ENCODE peak calls at places on chromosomes 12 and 14, in ten cellular contexts. H is H7, S is mesenchymal stem cell, L is IMR-90, W is aorta, J is cardiac muscle cell, C is right cardiac atrium, O is body of pancreas, E is GM23248, K is neuronal stem cell. Y is an unnamed sample.
A peak's percentile ranks its signal among the peaks of the same experiment; 100 is the strongest.

GRCh38 chr12:78951746-78952532 is 87.4 kb downstream of the SYT1 start:
- DNase-seq in H (no peak), S (peak; percentile 9), L (no peak), W (no peak), J (no peak), C (no peak), O (no peak), E (no peak), K (peak; percentile 9), Y (peak; percentile 15)

GRCh38 chr12:47370421-47370820 is 290.7 kb upstream of the AMIGO2 start:
- DNase-seq in H (no peak), S (no peak), L (no peak), W (no peak), J (no peak), C (no peak), O (no peak), E (no peak), K (no peak), Y (peak; percentile 42)

GRCh38 chr12:2101359-2101758 is 48.6 kb downstream of the CACNA1C start:
- DNase-seq in H (peak; percentile 53), S (no peak), L (no peak), W (no peak), J (no peak), C (no peak), O (no peak), E (no peak), K (no peak), Y (no peak)

GRCh38 chr12:14066021-14066420 is 84.6 kb upstream of the GRIN2B start:
- DNase-seq in H (no peak), S (no peak), L (no peak), W (no peak), J (no peak), C (no peak), O (no peak), E (no peak), K (no peak), Y (peak; percentile 85)

GRCh38 chr12:57461326-57461903 is 1.8 kb downstream of the GLI1 start:
- DNase-seq in H (peak; percentile 96), S (peak; percentile 72), L (peak; percentile 57), W (peak; percentile 85), J (peak; percentile 49), C (peak; percentile 91), O (no peak), E (peak; percentile 78), K (peak; percentile 65), Y (no peak)

GRCh38 chr14:51544426-51544825 is 107.3 kb upstream of the FRMD6 start:
- DNase-seq in H (no peak), S (no peak), L (peak; percentile 34), W (no peak), J (no peak), C (no peak), O (no peak), E (no peak), K (no peak), Y (no peak)

GRCh38 chr12:123761841-123762714 is at the start of gene DNAH10:
- DNase-seq in H (peak; percentile 95), S (peak; percentile 15), L (no peak), W (no peak), J (peak; percentile 29), C (peak; percentile 62), O (no peak), E (peak; percentile 52), K (peak; percentile 69), Y (no peak)

GRCh38 chr14:44339256-44339655 is 167.8 kb downstream of the FSCB start:
- DNase-seq in H (no peak), S (peak; percentile 10), L (peak; percentile 2), W (no peak), J (no peak), C (no peak), O (no peak), E (no peak), K (no peak), Y (peak; percentile 60)

GRCh38 chr12:1920971-1921370 is 2.5 kb upstream of the CACNA2D4 start:
- DNase-seq in H (peak; percentile 51), S (no peak), L (no peak), W (peak; percentile 75), J (no peak), C (peak; percentile 79), O (no peak), E (no peak), K (no peak), Y (no peak)

GRCh38 chr12:120639771-120640721 is at the start of gene CABP1:
- DNase-seq in H (peak; percentile 98), S (no peak), L (no peak), W (no peak), J (no peak), C (no peak), O (peak; percentile 41), E (no peak), K (peak; percentile 54), Y (no peak)

GRCh38 chr12:1926274-1926673 is 7.8 kb upstream of the CACNA2D4 start:
- DNase-seq in H (peak; percentile 4), S (no peak), L (no peak), W (peak; percentile 38), J (no peak), C (no peak), O (no peak), E (no peak), K (no peak), Y (no peak)

GRCh38 chr12:109890620-109891019 is 9.5 kb upstream of the TCHP start:
- DNase-seq in H (no peak), S (no peak), L (no peak), W (no peak), J (no peak), C (no peak), O (no peak), E (no peak), K (no peak), Y (no peak)
- H3K27me3 ChIP-seq in H (no peaks in the 10 kb centered on the region), S (no peaks in the 10 kb centered on the region), L (no peaks in the 10 kb centered on the region), W (no peaks in the 10 kb centered on the region), J (peaks cover 8% of the 10 kb centered on the region), C (no peaks in the 10 kb centered on the region), O (no peaks in the 10 kb centered on the region), E (no peaks in the 10 kb centered on the region), K (no peaks in the 10 kb centered on the region), Y (no peaks in the 10 kb centered on the region)

GRCh38 chr12:63845726-63846125 is 1.2 kb downstream of the SRGAP1 start:
- DNase-seq in H (no peak), S (peak; percentile 54), L (peak; percentile 54), W (no peak), J (peak; percentile 38), C (no peak), O (no peak), E (peak; percentile 74), K (no peak), Y (peak; percentile 66)
- H3K27me3 ChIP-seq in H (peaks cover 8% of the 10 kb centered on the region), S (no peaks in the 10 kb centered on the region), L (no peaks in the 10 kb centered on the region), W (no peaks in the 10 kb centered on the region), J (no peaks in the 10 kb centered on the region), C (no peaks in the 10 kb centered on the region), O (no peaks in the 10 kb centered on the region), E (no peaks in the 10 kb centered on the region), K (no peaks in the 10 kb centered on the region), Y (no peaks in the 10 kb centered on the region)

GRCh38 chr12:93924367-93924766 is 224.0 kb upstream of the PLXNC1 start:
- DNase-seq in H (no peak), S (no peak), L (no peak), W (no peak), J (no peak), C (no peak), O (no peak), E (no peak), K (no peak), Y (no peak)

GRCh38 chr12:93918900-93919299 is 229.5 kb upstream of the PLXNC1 start:
- DNase-seq in H (no peak), S (no peak), L (no peak), W (no peak), J (no peak), C (no peak), O (no peak), E (no peak), K (no peak), Y (no peak)

GRCh38 chr12:93922583-93923006 is 225.8 kb upstream of the PLXNC1 start:
- DNase-seq in H (no peak), S (no peak), L (no peak), W (peak; percentile 56), J (peak; percentile 49), C (no peak), O (no peak), E (no peak), K (no peak), Y (no peak)

GRCh38 chr12:93918262-93918661 is 230.1 kb upstream of the PLXNC1 start:
- DNase-seq in H (no peak), S (peak; percentile 46), L (peak; percentile 75), W (peak; percentile 52), J (peak; percentile 82), C (no peak), O (no peak), E (peak; percentile 91), K (no peak), Y (no peak)

GRCh38 chr12:93921511-93921910 is 226.9 kb upstream of the PLXNC1 start:
- DNase-seq in H (no peak), S (no peak), L (no peak), W (no peak), J (no peak), C (no peak), O (no peak), E (no peak), K (no peak), Y (peak; percentile 34)
- H3K27me3 ChIP-seq in H (no peaks in the 10 kb centered on the region), S (no peaks in the 10 kb centered on the region), L (no peaks in the 10 kb centered on the region), W (no peaks in the 10 kb centered on the region), J (no peaks in the 10 kb centered on the region), C (no peaks in the 10 kb centered on the region), O (no peaks in the 10 kb centered on the region), E (no peaks in the 10 kb centered on the region), K (no peaks in the 10 kb centered on the region), Y (no peaks in the 10 kb centered on the region)

GRCh38 chr14:103220134-103220981 is 97.1 kb downstream of the TNFAIP2 start:
- DNase-seq in H (peak; percentile 86), S (no peak), L (no peak), W (no peak), J (no peak), C (peak; percentile 65), O (no peak), E (peak; percentile 40), K (no peak), Y (no peak)

GRCh38 chr14:103216399-103216798 is 93.1 kb downstream of the TNFAIP2 start:
- DNase-seq in H (peak; percentile 52), S (no peak), L (no peak), W (no peak), J (no peak), C (no peak), O (no peak), E (no peak), K (no peak), Y (no peak)

GRCh38 chr14:103214461-103214958 is 91.2 kb downstream of the TNFAIP2 start:
- DNase-seq in H (no peak), S (no peak), L (no peak), W (no peak), J (no peak), C (no peak), O (no peak), E (no peak), K (no peak), Y (no peak)

GRCh38 chr14:103217538-103217937 is 94.3 kb downstream of the TNFAIP2 start:
- DNase-seq in H (no peak), S (no peak), L (no peak), W (no peak), J (no peak), C (no peak), O (no peak), E (no peak), K (no peak), Y (no peak)

DNA sequence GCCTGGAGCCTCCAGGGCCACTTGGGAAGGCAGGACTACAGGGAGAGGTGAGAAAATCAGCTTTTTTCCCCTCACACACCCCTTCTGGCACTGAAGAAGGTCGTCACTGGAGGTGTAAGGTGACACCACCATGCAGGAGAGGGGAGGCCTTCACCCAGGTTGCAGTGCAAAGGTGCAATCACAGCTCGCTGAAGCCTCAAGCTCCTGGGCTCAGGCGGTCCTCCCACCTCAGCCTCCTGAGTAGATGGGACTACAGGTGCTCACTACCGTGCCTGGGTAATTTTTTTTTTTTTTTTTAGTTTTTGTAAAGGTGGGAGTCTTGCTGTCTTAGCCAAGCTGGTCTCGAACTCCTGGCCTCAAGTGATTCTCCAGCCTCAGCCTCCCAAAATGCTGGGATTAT is 93.6 kb downstream of the TNFAIP2 start:
- DNase-seq in H (no peak), S (no peak), L (no peak), W (no peak), J (no peak), C (no peak), O (no peak), E (no peak), K (no peak), Y (no peak)
- H3K27me3 ChIP-seq in H (peaks cover 20% of the 10 kb centered on the region), S (peaks cover 8% of the 10 kb centered on the region), L (peaks cover 58% of the 10 kb centered on the region), W (no peaks in the 10 kb centered on the region), J (peaks cover 24% of the 10 kb centered on the region), C (no peaks in the 10 kb centered on the region), O (no peaks in the 10 kb centered on the region), E (no peaks in the 10 kb centered on the region), K (peaks cover 29% of the 10 kb centered on the region), Y (peaks cover 11% of the 10 kb centered on the region)

Y was measured in bronchial epithelial cell.